ENCODE peak calls at places on chromosome 11, in ten cellular contexts. N is colonic mucosa; R is T-cell; A is stimulated activated CD8-positive, alpha-beta memory T cell treated with anti-CD3 and anti-CD28 coated beads, Interleukin-15, amount 100 ng/mL, for 1 hour; E is amygdala; B is heart right ventricle; H is skeletal muscle cell; K is NCI-H524; C is fibroblast of mammary gland; Y is HTR-8/SVneo. U is an unnamed sample.

GRCh38 chr11:76218449-76219206 is 12.3 kb upstream of the WNT11 start:
- DNase-seq in N (no peak), R (no peak), A (no peak), E (no peak), B (no peak), H (no peak), K (no peak), C (no peak), Y (no peak), U (no peak)

GRCh38 chr11:85759915-85760314 is 51.0 kb downstream of the SYTL2 start:
- DNase-seq in N (no peak), R (no peak), A (no peak), E (no peak), B (no peak), H (peak; percentile 75), K (no peak), C (peak; percentile 92), Y (peak; percentile 14), U (no peak)

GRCh38 chr11:19595840-19596751 is 116.5 kb upstream of the NAV2 start:
- DNase-seq in N (peak; percentile 25), R (no peak), A (no peak), E (no peak), B (peak; percentile 48), H (peak; percentile 82), K (no peak), C (peak; percentile 90), Y (peak; percentile 66), U (no peak)

GRCh38 chr11:83156150-83156995 is 558 bp upstream of the PCF11 start:
- DNase-seq in N (peak; percentile 99), R (peak; percentile 97), A (peak; percentile 94), E (peak; percentile 100), B (peak; percentile 99), H (peak; percentile 100), K (peak; percentile 99), C (peak; percentile 100), Y (peak; percentile 99), U (peak; percentile 100)

GRCh38 chr11:114813216-114813615 is 134.9 kb downstream of the NXPE2 start:
- DNase-seq in N (no peak), R (no peak), A (no peak), E (no peak), B (no peak), H (no peak), K (no peak), C (no peak), Y (no peak), U (no peak)

GRCh38 chr11:130323452-130324448 is 9.0 kb upstream of the ZBTB44 start:
- DNase-seq in N (no peak), R (no peak), A (no peak), E (no peak), B (no peak), H (no peak), K (no peak), C (peak; percentile 86), Y (no peak), U (no peak)

GRCh38 chr11:119335655-119336543 is 1.6 kb downstream of the RNF26 start:
- DNase-seq in N (no peak), R (no peak), A (no peak), E (no peak), B (no peak), H (no peak), K (no peak), C (no peak), Y (no peak), U (peak; percentile 38)

GRCh38 chr11:131064373-131064991 is 148.2 kb upstream of the SNX19 start:
- DNase-seq in N (peak; percentile 30), R (no peak), A (no peak), E (no peak), B (peak; percentile 31), H (peak; percentile 27), K (peak; percentile 61), C (peak; percentile 69), Y (peak; percentile 35), U (peak; percentile 48)

GRCh38 chr11:86592659-86593451 is 79.6 kb downstream of the ME3 start:
- DNase-seq in N (peak; percentile 93), R (peak; percentile 57), A (peak; percentile 45), E (no peak), B (peak; percentile 58), H (peak; percentile 69), K (no peak), C (peak; percentile 90), Y (peak; percentile 68), U (no peak)

GRCh38 chr11:130308059-130308458 is 6.7 kb downstream of the ZBTB44 start:
- DNase-seq in N (no peak), R (no peak), A (no peak), E (no peak), B (no peak), H (no peak), K (no peak), C (no peak), Y (no peak), U (no peak)

GRCh38 chr11:70315726-70316125 is 45.2 kb downstream of the PPFIA1 start:
- DNase-seq in N (no peak), R (no peak), A (no peak), E (no peak), B (no peak), H (no peak), K (no peak), C (no peak), Y (no peak), U (no peak)

GRCh38 chr11:71387784-71388636 is 60.2 kb downstream of the DHCR7 start:
- DNase-seq in N (no peak), R (no peak), A (no peak), E (no peak), B (no peak), H (no peak), K (no peak), C (no peak), Y (no peak), U (no peak)

GRCh38 chr11:132715041-132715440 is 817.3 kb downstream of the OPCML start:
- DNase-seq in N (no peak), R (no peak), A (no peak), E (no peak), B (no peak), H (no peak), K (no peak), C (no peak), Y (no peak), U (no peak)

GRCh38 chr11:67442504-67443398 is 525 bp downstream of the CORO1B start:
- DNase-seq in N (no peak), R (no peak), A (no peak), E (no peak), B (no peak), H (no peak), K (no peak), C (no peak), Y (no peak), U (no peak)

GRCh38 chr11:29333993-29334780 is 682.6 kb downstream of the KCNA4 start:
- DNase-seq in N (no peak), R (no peak), A (no peak), E (no peak), B (no peak), H (no peak), K (peak; percentile 30), C (peak; percentile 57), Y (peak; percentile 57), U (no peak)

GRCh38 chr11:130215531-130216220 is 56.1 kb downstream of the ST14 start:
- DNase-seq in N (no peak), R (no peak), A (no peak), E (no peak), B (no peak), H (no peak), K (no peak), C (no peak), Y (no peak), U (no peak)

GRCh38 chr11:46348986-46349401 is 1.7 kb downstream of the DGKZ start:
- DNase-seq in N (no peak), R (peak; percentile 56), A (no peak), E (no peak), B (no peak), H (no peak), K (no peak), C (no peak), Y (no peak), U (no peak)

GRCh38 chr11:75421035-75421602 is 11.9 kb downstream of the KLHL35 start:
- DNase-seq in N (no peak), R (no peak), A (no peak), E (no peak), B (no peak), H (no peak), K (peak; percentile 73), C (no peak), Y (no peak), U (peak; percentile 24)

GRCh38 chr11:125348704-125349635 is 147.1 kb downstream of the FEZ1 start:
- DNase-seq in N (peak; percentile 48), R (peak; percentile 24), A (peak; percentile 28), E (no peak), B (peak; percentile 50), H (no peak), K (peak; percentile 19), C (peak; percentile 22), Y (peak; percentile 37), U (peak; percentile 30)

GRCh38 chr11:13949876-13950275 is 12.6 kb upstream of the SPON1 start:
- DNase-seq in N (no peak), R (no peak), A (no peak), E (no peak), B (no peak), H (no peak), K (peak; percentile 70), C (no peak), Y (no peak), U (no peak)

GRCh38 chr11:74493816-74494630 is 499 bp upstream of the LIPT2 start:
- DNase-seq in N (no peak), R (no peak), A (no peak), E (no peak), B (no peak), H (no peak), K (peak; percentile 61), C (peak; percentile 87), Y (peak; percentile 49), U (no peak)

GRCh38 chr11:2860636-2861035 is 24.9 kb downstream of the CDKN1C start:
- DNase-seq in N (peak; percentile 30), R (no peak), A (no peak), E (no peak), B (no peak), H (no peak), K (no peak), C (peak; percentile 66), Y (peak; percentile 45), U (no peak)

GRCh38 chr11:10066441-10066840 is 227.6 kb downstream of the SBF2 start:
- DNase-seq in N (no peak), R (no peak), A (no peak), E (no peak), B (no peak), H (no peak), K (no peak), C (no peak), Y (no peak), U (no peak)

GRCh38 chr11:79296113-79296512 is 144.7 kb downstream of the TENM4 start:
- DNase-seq in N (no peak), R (no peak), A (no peak), E (no peak), B (no peak), H (no peak), K (no peak), C (no peak), Y (no peak), U (no peak)

GRCh38 chr11:46970913-46971625 is 34.5 kb downstream of the CSTPP1 start:
- DNase-seq in N (no peak), R (no peak), A (no peak), E (no peak), B (no peak), H (no peak), K (no peak), C (no peak), Y (no peak), U (no peak)

GRCh38 chr11:120023551-120023950 is 114.4 kb downstream of the TRIM29 start:
- DNase-seq in N (no peak), R (no peak), A (no peak), E (no peak), B (no peak), H (no peak), K (no peak), C (no peak), Y (no peak), U (no peak)

GRCh38 chr11:102220728-102221467 is 96.4 kb upstream of the BIRC3 start:
- DNase-seq in N (no peak), R (no peak), A (no peak), E (no peak), B (no peak), H (no peak), K (no peak), C (peak; percentile 61), Y (peak; percentile 48), U (no peak)

U was measured in anterior cingulate cortex.